ENCODE peak calls at places on chromosomes 2 and 18, in six cellular contexts. L is K562, B is HepG2, S is SK-N-SH, J is HCT116, D is GM12878. N is an unnamed sample. For H4K20me1, the result is how much of the 10 kb centered on the place peaks cover.

GRCh38 chr18:36441426-36441870 is 143.9 kb downstream of the FHOD3 start:
- DNase-seq in B (no peak), J (no peak), S (no peak), L (no peak), D (no peak), N (no peak)

GRCh38 chr18:36572135-36572856 is 256.5 kb downstream of the TPGS2 start:
- DNase-seq in J (peak), B (peak), D (peak), L (peak), S (peak), N (peak)

GRCh38 chr18:40875101-40875500 is 1079.9 kb upstream of the PIK3C3 start:
- DNase-seq in D (no peak), J (no peak), L (no peak), B (no peak), S (no peak), N (no peak)

GRCh38 chr2:12424219-12424618 is 292.5 kb upstream of the TRIB2 start:
- DNase-seq in L (no peak), D (no peak), J (no peak), B (no peak), S (no peak), N (no peak)

GRCh38 chr2:26465266-26465925 is 12.5 kb downstream of the OTOF start:
- DNase-seq in D (no peak), J (no peak), L (no peak), S (no peak), B (no peak), N (no peak)

GRCh38 chr2:10909050-10909995 is 2.4 kb upstream of the KCNF1 start:
- DNase-seq in B (peak), J (peak), L (peak), S (peak), D (no peak), N (peak)

GRCh38 chr2:151033454-151034248 is 228.0 kb downstream of the RBM43 start:
- DNase-seq in S (no peak), D (no peak), J (no peak), L (no peak), B (no peak), N (no peak)

GRCh38 chr18:36568487-36568886 is 260.3 kb downstream of the TPGS2 start:
- DNase-seq in D (peak), B (no peak), S (no peak), J (no peak), L (no peak), N (no peak)

GRCh38 chr2:148992448-148992847 is 46.1 kb upstream of the LYPD6B start:
- DNase-seq in D (no peak), S (no peak), L (no peak), J (no peak), B (no peak), N (no peak)

DNA sequence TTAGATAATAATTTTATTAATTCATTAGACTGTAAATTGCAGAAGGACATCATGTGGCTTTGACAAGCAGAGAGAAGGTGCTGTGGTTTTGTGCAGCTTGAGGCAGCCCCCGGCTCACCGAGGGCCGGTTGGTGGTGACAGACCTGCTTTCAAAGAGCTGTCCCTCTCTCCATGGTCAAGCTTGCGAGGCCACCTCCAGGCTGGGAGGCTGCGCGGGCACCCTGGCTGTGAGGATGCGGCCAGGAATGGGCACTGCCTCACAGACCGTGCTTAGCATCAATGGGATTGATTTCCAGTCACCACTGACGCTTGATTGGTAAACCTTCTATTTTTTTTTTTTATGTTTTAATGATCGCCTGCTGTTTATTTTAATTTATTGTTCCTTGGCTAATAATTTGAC is 690.9 kb downstream of the GALR1 start:
- DNase-seq in L (no peak), D (no peak), B (no peak), S (no peak), J (no peak), N (no peak)
- TF ChIP-seq CTCF in L (no peak), D (no peak), B (no peak), S (no peak), J (no peak), N (no peak)

GRCh38 chr2:108449410-108450200 is 599 bp downstream of the GCC2 start:
- DNase-seq in S (peak), L (peak), B (peak), J (peak), D (no peak), N (peak)
- TF ChIP-seq REST in S (no peak), L (no peak), B (no peak), J (no peak), D (no peak), N (no peak)

DNA sequence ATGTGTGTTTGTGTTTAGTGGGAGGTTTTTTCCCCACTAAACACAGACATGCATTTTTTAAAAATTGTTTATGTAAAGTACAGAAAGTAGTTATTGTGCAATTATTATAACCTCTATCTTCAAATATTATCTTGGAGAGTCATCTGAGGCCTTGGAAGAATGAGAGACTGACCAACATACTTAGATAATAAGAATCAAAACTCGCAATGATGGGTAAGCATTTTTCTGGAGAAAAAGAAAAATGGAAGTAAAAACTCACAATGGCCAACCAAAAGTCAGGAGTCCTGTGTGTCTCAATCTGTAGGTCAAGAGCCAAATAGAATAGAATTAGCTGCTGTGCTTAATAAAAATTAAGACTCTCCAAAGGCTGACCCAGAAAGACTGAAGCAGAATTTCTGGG is 43.0 kb downstream of the MEMO1 start:
- DNase-seq in L (no peak), J (no peak), B (no peak), S (no peak), D (no peak), N (no peak)
- H4K20me1 ChIP-seq in L (under half), J (under half), B (under half), S (under half), D (under half), N (under half)

GRCh38 chr2:31067259-31067658 is 71.0 kb downstream of the GALNT14 start:
- DNase-seq in J (no peak), D (no peak), B (no peak), L (peak), S (no peak), N (no peak)
- TF ChIP-seq CTCF in J (no peak), D (no peak), B (peak), L (peak), S (no peak), N (peak)

GRCh38 chr2:106158871-106159270 is 35.2 kb downstream of the UXS1 start:
- DNase-seq in D (no peak), S (no peak), L (no peak), J (no peak), B (no peak), N (no peak)
- TF ChIP-seq REST in D (no peak), S (no peak), L (no peak), J (no peak), B (no peak), N (no peak)

DNA sequence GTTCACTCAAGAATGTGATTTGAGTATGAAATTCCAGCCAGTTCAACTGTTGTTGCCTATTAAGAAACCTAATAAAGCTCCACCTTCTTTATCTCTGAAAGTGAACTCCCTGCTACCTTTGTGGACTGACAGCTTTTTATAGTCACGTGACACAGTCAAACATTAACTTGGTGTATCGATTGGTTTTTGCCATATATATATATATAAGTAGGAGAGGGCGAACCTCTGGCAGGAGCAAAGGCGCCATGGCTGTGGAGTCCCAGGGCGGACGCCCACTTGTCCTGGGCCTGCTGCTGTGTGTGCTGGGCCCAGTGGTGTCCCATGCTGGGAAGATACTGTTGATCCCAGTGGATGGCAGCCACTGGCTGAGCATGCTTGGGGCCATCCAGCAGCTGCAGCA is at the start of gene UGT1A1:
- DNase-seq in J (no peak), B (peak), S (no peak), D (no peak), L (no peak), N (no peak)
- H4K20me1 ChIP-seq in J (under half), B (under half), S (under half), D (under half), L (under half), N (under half)

DNA sequence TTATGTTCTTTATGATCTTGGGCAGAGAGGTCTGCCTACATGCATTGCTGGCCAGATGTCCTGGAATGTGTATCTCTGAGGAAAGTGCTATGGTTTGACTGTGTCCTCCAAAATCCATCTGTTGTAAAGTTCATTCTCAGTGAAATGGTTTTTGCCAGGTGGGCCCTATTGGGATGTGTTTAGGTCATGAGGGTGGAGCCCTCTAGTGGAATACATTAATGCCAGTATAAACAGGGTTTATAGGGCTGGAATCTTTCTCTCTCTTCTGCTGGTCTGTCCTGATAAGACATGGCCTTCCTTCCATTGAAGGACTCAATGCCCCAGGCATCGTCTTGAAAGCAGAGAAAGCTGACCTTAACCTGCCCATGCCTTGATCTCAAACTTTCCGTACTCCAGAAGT is 258.5 kb downstream of the RPIA start:
- DNase-seq in B (peak), J (no peak), S (no peak), L (peak), D (no peak), N (peak)
- TF ChIP-seq CTCF in B (peak), J (peak), S (peak), L (peak), D (peak), N (peak)

GRCh38 chr2:183898641-183899040 is 699.7 kb upstream of the ZNF804A start:
- DNase-seq in S (no peak), L (no peak), B (no peak), D (no peak), J (no peak), N (no peak)
- TF ChIP-seq REST in S (no peak), L (no peak), B (no peak), D (no peak), J (no peak), N (no peak)

DNA sequence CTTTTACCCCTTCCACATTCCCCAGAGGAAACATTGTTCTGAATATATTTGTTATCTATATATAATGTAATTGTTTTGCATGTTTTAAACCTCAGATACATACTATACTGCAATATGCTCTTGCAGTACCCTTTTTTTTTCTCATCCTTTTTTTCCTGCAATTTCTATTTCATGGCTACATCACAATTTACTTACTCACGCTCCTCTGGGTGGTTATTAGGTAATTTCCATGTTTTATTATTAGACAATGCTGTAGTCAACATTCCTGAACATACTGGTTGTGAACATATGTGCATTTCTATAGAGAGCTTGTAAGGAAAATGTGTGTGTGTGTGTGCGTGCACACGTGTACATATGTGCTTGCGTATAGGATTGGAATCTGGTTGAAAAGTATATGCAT is 22.2 kb downstream of the NCOA1 start:
- DNase-seq in D (no peak), B (no peak), L (no peak), J (no peak), S (no peak), N (no peak)
- H4K20me1 ChIP-seq in D (under half), B (under half), L (under half), J (under half), S (under half), N (under half)

N was measured in GM23338.